ENCODE peak calls at places on chromosome 2, in nine cellular contexts. B is T-cell; Y is CD4-positive, alpha-beta T cell; T is stimulated activated naive B cell treated with anti-CD40 and anti-IgM and Interleukin-4, amounts not matched to agents 10 μg/mL and 1 μg/mL and 100 μg/mL, for 72 hours; J is Right ventricle myocardium inferior; R is activated naive CD4-positive, alpha-beta T cell treated with anti-CD3 and anti-CD28 coated beads, Interleukin-2, amount 50 U/mL, for 72 hours; E is T-helper 17 cell; S is gastroesophageal sphincter; A is stimulated activated naive CD8-positive, alpha-beta T cell treated with anti-CD3 and anti-CD28 coated beads, Interleukin-15, amount 100 ng/mL, for 72 hours. C is an unnamed sample.

GRCh38 chr2:120239488-120240287 is 13.0 kb upstream of the RALB start:
- ATAC-seq in B (no peak), Y (no peak), T (no peak), J (peak), R (peak), E (no peak), S (peak), A (no peak), C (peak)

GRCh38 chr2:197037863-197038398 is 111.4 kb upstream of the PGAP1 start:
- ATAC-seq in B (no peak), Y (no peak), T (no peak), J (no peak), R (peak), E (no peak), S (no peak), A (peak), C (no peak)

GRCh38 chr2:237864940-237865622 is 5.7 kb downstream of the RAMP1 start:
- ATAC-seq in B (no peak), Y (no peak), T (no peak), J (peak), R (no peak), E (no peak), S (peak), A (no peak), C (no peak)

GRCh38 chr2:64906853-64907536 is 82.2 kb upstream of the SLC1A4 start:
- ATAC-seq in B (no peak), Y (no peak), T (no peak), J (no peak), R (no peak), E (no peak), S (no peak), A (no peak), C (no peak)

GRCh38 chr2:171210864-171211431 is 50.3 kb upstream of the TLK1 start:
- ATAC-seq in B (peak), Y (peak), T (peak), J (no peak), R (peak), E (peak), S (no peak), A (peak), C (no peak)

GRCh38 chr2:196983934-196984333 is 57.4 kb upstream of the PGAP1 start:
- ATAC-seq in B (no peak), Y (no peak), T (no peak), J (no peak), R (no peak), E (no peak), S (no peak), A (no peak), C (no peak)

GRCh38 chr2:53964237-53964952 is 6.4 kb downstream of the PSME4 start:
- ATAC-seq in B (no peak), Y (no peak), T (peak), J (no peak), R (peak), E (no peak), S (no peak), A (peak), C (no peak)

GRCh38 chr2:21181957-21182356 is 58.2 kb downstream of the TDRD15 start:
- ATAC-seq in B (no peak), Y (no peak), T (no peak), J (no peak), R (no peak), E (no peak), S (no peak), A (no peak), C (no peak)

GRCh38 chr2:46780411-46780800 is 135.2 kb downstream of the MCFD2 start:
- ATAC-seq in B (no peak), Y (no peak), T (no peak), J (peak), R (no peak), E (no peak), S (peak), A (no peak), C (no peak)

GRCh38 chr2:179842498-179843153 is 18.8 kb downstream of the ZNF385B start:
- ATAC-seq in B (no peak), Y (no peak), T (no peak), J (no peak), R (no peak), E (no peak), S (no peak), A (no peak), C (no peak)

GRCh38 chr2:46559257-46559656 is 79.9 kb downstream of the TMEM247 start:
- ATAC-seq in B (no peak), Y (no peak), T (no peak), J (no peak), R (no peak), E (no peak), S (no peak), A (no peak), C (no peak)

GRCh38 chr2:152629202-152629601 is 88.1 kb downstream of the PRPF40A start:
- ATAC-seq in B (no peak), Y (no peak), T (no peak), J (no peak), R (no peak), E (no peak), S (no peak), A (no peak), C (no peak)

GRCh38 chr2:19897623-19898245 is 4.0 kb downstream of the TTC32 start:
- ATAC-seq in B (no peak), Y (no peak), T (no peak), J (no peak), R (no peak), E (no peak), S (no peak), A (no peak), C (no peak)

GRCh38 chr2:200786423-200786822 is 25.3 kb upstream of the BZW1 start:
- ATAC-seq in B (no peak), Y (no peak), T (no peak), J (no peak), R (no peak), E (no peak), S (no peak), A (no peak), C (peak)

GRCh38 chr2:9996321-9996720 is 44.8 kb downstream of the GRHL1 start:
- ATAC-seq in B (no peak), Y (no peak), T (no peak), J (no peak), R (no peak), E (no peak), S (no peak), A (no peak), C (no peak)